ENCODE peak calls at places on chromosomes 3 and 15, in six cellular contexts. One of them, this sample, is unnamed.

GRCh38 chr15:79849789-79850188 is 47.0 kb downstream of the MTHFS start:
- DNase-seq in NCI-H2029: no peak
- DNase-seq in RWPE1: no peak
- DNase-seq in ACHN: peak
- DNase-seq in Ammon's horn: peak
- DNase-seq in nucleus accumbens: no peak
- DNase-seq in this sample: peak

GRCh38 chr15:73141216-73141900 is 89.1 kb downstream of the NEO1 start:
- DNase-seq in NCI-H2029: no peak
- DNase-seq in RWPE1: no peak
- DNase-seq in ACHN: no peak
- DNase-seq in Ammon's horn: no peak
- DNase-seq in nucleus accumbens: no peak
- DNase-seq in this sample: no peak

GRCh38 chr3:195153121-195153520 is 117.8 kb downstream of the XXYLT1 start:
- DNase-seq in NCI-H2029: no peak
- DNase-seq in RWPE1: no peak
- DNase-seq in ACHN: no peak
- DNase-seq in Ammon's horn: no peak
- DNase-seq in nucleus accumbens: no peak
- DNase-seq in this sample: no peak

GRCh38 chr15:28098360-28098765 is 752 bp downstream of the OCA2 start:
- DNase-seq in NCI-H2029: no peak
- DNase-seq in RWPE1: no peak
- DNase-seq in ACHN: no peak
- DNase-seq in Ammon's horn: no peak
- DNase-seq in nucleus accumbens: no peak
- DNase-seq in this sample: no peak

GRCh38 chr15:63819645-63820044 is 14.1 kb downstream of the HERC1 start:
- DNase-seq in NCI-H2029: no peak
- DNase-seq in RWPE1: no peak
- DNase-seq in ACHN: no peak
- DNase-seq in Ammon's horn: no peak
- DNase-seq in nucleus accumbens: no peak
- DNase-seq in this sample: no peak

GRCh38 chr3:160635213-160635612 is 41.7 kb upstream of the ARL14 start:
- DNase-seq in NCI-H2029: no peak
- DNase-seq in RWPE1: no peak
- DNase-seq in ACHN: no peak
- DNase-seq in Ammon's horn: no peak
- DNase-seq in nucleus accumbens: no peak
- DNase-seq in this sample: no peak

GRCh38 chr3:169846458-169847193 is 23.1 kb downstream of the LRRC31 start:
- DNase-seq in NCI-H2029: no peak
- DNase-seq in RWPE1: peak
- DNase-seq in ACHN: peak
- DNase-seq in Ammon's horn: no peak
- DNase-seq in nucleus accumbens: no peak
- DNase-seq in this sample: peak

GRCh38 chr3:7075120-7075519 is 214.2 kb downstream of the GRM7 start:
- DNase-seq in NCI-H2029: no peak
- DNase-seq in RWPE1: no peak
- DNase-seq in ACHN: no peak
- DNase-seq in Ammon's horn: no peak
- DNase-seq in nucleus accumbens: no peak
- DNase-seq in this sample: no peak

GRCh38 chr3:54176106-54176505 is 53.8 kb downstream of the CACNA2D3 start:
- DNase-seq in NCI-H2029: peak
- DNase-seq in RWPE1: no peak
- DNase-seq in ACHN: no peak
- DNase-seq in Ammon's horn: no peak
- DNase-seq in nucleus accumbens: no peak
- DNase-seq in this sample: peak

GRCh38 chr15:67685008-67685599 is 140.2 kb upstream of the SKOR1 start:
- DNase-seq in NCI-H2029: no peak
- DNase-seq in RWPE1: no peak
- DNase-seq in ACHN: peak
- DNase-seq in Ammon's horn: no peak
- DNase-seq in nucleus accumbens: no peak
- DNase-seq in this sample: peak

GRCh38 chr3:37628711-37629301 is 232.9 kb upstream of the CTDSPL start:
- DNase-seq in NCI-H2029: no peak
- DNase-seq in RWPE1: no peak
- DNase-seq in ACHN: no peak
- DNase-seq in Ammon's horn: peak
- DNase-seq in nucleus accumbens: no peak
- DNase-seq in this sample: no peak

GRCh38 chr15:66884661-66885237 is 180.7 kb upstream of the SMAD3 start:
- DNase-seq in NCI-H2029: no peak
- DNase-seq in RWPE1: no peak
- DNase-seq in ACHN: no peak
- DNase-seq in Ammon's horn: no peak
- DNase-seq in nucleus accumbens: no peak
- DNase-seq in this sample: no peak

GRCh38 chr3:123478314-123478713 is 29.4 kb upstream of the ADCY5 start:
- DNase-seq in NCI-H2029: no peak
- DNase-seq in RWPE1: no peak
- DNase-seq in ACHN: no peak
- DNase-seq in Ammon's horn: no peak
- DNase-seq in nucleus accumbens: no peak
- DNase-seq in this sample: no peak

GRCh38 chr3:13083898-13084297 is 10.7 kb upstream of the IQSEC1 start:
- DNase-seq in NCI-H2029: no peak
- DNase-seq in RWPE1: no peak
- DNase-seq in ACHN: no peak
- DNase-seq in Ammon's horn: no peak
- DNase-seq in nucleus accumbens: no peak
- DNase-seq in this sample: no peak

GRCh38 chr3:29410200-29410599 is 129.3 kb downstream of the RBMS3 start:
- DNase-seq in NCI-H2029: no peak
- DNase-seq in RWPE1: no peak
- DNase-seq in ACHN: no peak
- DNase-seq in Ammon's horn: no peak
- DNase-seq in nucleus accumbens: no peak
- DNase-seq in this sample: no peak

GRCh38 chr3:141754032-141754431 is 9.2 kb upstream of the GRK7 start:
- DNase-seq in NCI-H2029: no peak
- DNase-seq in RWPE1: no peak
- DNase-seq in ACHN: no peak
- DNase-seq in Ammon's horn: no peak
- DNase-seq in nucleus accumbens: no peak
- DNase-seq in this sample: no peak

GRCh38 chr3:172892158-172892557 is 141.6 kb downstream of the ECT2 start:
- DNase-seq in NCI-H2029: no peak
- DNase-seq in RWPE1: peak
- DNase-seq in ACHN: no peak
- DNase-seq in Ammon's horn: no peak
- DNase-seq in nucleus accumbens: no peak
- DNase-seq in this sample: peak

GRCh38 chr3:43733459-43734384 is 43.0 kb downstream of the ABHD5 start:
- DNase-seq in NCI-H2029: no peak
- DNase-seq in RWPE1: no peak
- DNase-seq in ACHN: no peak
- DNase-seq in Ammon's horn: peak
- DNase-seq in nucleus accumbens: no peak
- DNase-seq in this sample: peak

GRCh38 chr15:81274932-81275341 is 49.0 kb downstream of the STARD5 start:
- DNase-seq in NCI-H2029: peak
- DNase-seq in RWPE1: peak
- DNase-seq in ACHN: peak
- DNase-seq in Ammon's horn: peak
- DNase-seq in nucleus accumbens: peak
- DNase-seq in this sample: peak